ENCODE peak calls at places on chromosome 18, in seven cellular contexts. T, G, O, R, U, D and S are unnamed samples.

GRCh38 chr18:2102022-2102421 is 469.3 kb downstream of the METTL4 start:
- DNase-seq in T (no peak), G (no peak), O (no peak), R (no peak), U (no peak), D (no peak), S (no peak)

GRCh38 chr18:76494541-76495403 is at the start of gene ZNF516:
- DNase-seq in T (peak; percentile 69), G (no peak), O (peak; percentile 85), R (peak; percentile 61), U (peak; percentile 91), D (peak; percentile 84), S (no peak)

GRCh38 chr18:77619523-77619922 is 369.9 kb downstream of the GALR1 start:
- DNase-seq in T (no peak), G (no peak), O (no peak), R (no peak), U (no peak), D (no peak), S (no peak)

GRCh38 chr18:62404881-62405280 is 79.8 kb downstream of the TNFRSF11A start:
- DNase-seq in T (no peak), G (no peak), O (no peak), R (no peak), U (no peak), D (no peak), S (no peak)

GRCh38 chr18:78884502-78884901 is 95.1 kb upstream of the SALL3 start:
- DNase-seq in T (no peak), G (no peak), O (no peak), R (no peak), U (no peak), D (no peak), S (no peak)

GRCh38 chr18:77061946-77062517 is 70.6 kb downstream of the MBP start:
- DNase-seq in T (no peak), G (peak; percentile 85), O (no peak), R (peak; percentile 49), U (peak; percentile 86), D (no peak), S (no peak)

GRCh38 chr18:21741511-21742322 is 1.1 kb downstream of the MIB1 start:
- DNase-seq in T (peak; percentile 65), G (peak; percentile 46), O (peak; percentile 22), R (peak; percentile 69), U (no peak), D (peak; percentile 24), S (no peak)

GRCh38 chr18:3305354-3305762 is 43.4 kb downstream of the MYL12B start:
- DNase-seq in T (no peak), G (no peak), O (no peak), R (no peak), U (no peak), D (no peak), S (no peak)

GRCh38 chr18:21853020-21853419 is 112.4 kb downstream of the MIB1 start:
- DNase-seq in T (no peak), G (no peak), O (no peak), R (no peak), U (no peak), D (peak; percentile 76), S (no peak)

GRCh38 chr18:79644666-79645057 is 34.9 kb upstream of the CTDP1 start:
- DNase-seq in T (no peak), G (no peak), O (no peak), R (no peak), U (no peak), D (no peak), S (no peak)

GRCh38 chr18:48889115-48889941 is 61.4 kb downstream of the SMAD7 start:
- DNase-seq in T (peak; percentile 79), G (peak; percentile 41), O (peak; percentile 61), R (peak; percentile 85), U (peak; percentile 70), D (peak; percentile 84), S (peak; percentile 81)

GRCh38 chr18:52636536-52636935 is 296.5 kb downstream of the DCC start:
- DNase-seq in T (no peak), G (no peak), O (peak; percentile 5), R (peak; percentile 57), U (no peak), D (no peak), S (no peak)
- TF ChIP-seq CTCF in T (no peak), G (no peak), O (no peak), R (peak; percentile 13), U (no peak), D (no peak), S (no peak)

GRCh38 chr18:59272971-59273935 is at the start of gene RAX:
- DNase-seq in T (no peak), G (no peak), O (peak; percentile 50), R (peak; percentile 98), U (peak; percentile 72), D (peak; percentile 71), S (no peak)
- TF ChIP-seq CTCF in T (no peak), G (no peak), O (peak; percentile 11), R (peak; percentile 82), U (no peak), D (peak; percentile 23), S (peak; percentile 45)

GRCh38 chr18:58661423-58661822 is 9.8 kb upstream of the MALT1 start:
- DNase-seq in T (no peak), G (no peak), O (peak; percentile 17), R (no peak), U (no peak), D (peak; percentile 20), S (no peak)
- TF ChIP-seq CTCF in T (peak; percentile 35), G (no peak), O (peak; percentile 25), R (peak; percentile 26), U (no peak), D (peak; percentile 39), S (peak; percentile 75)

DNA sequence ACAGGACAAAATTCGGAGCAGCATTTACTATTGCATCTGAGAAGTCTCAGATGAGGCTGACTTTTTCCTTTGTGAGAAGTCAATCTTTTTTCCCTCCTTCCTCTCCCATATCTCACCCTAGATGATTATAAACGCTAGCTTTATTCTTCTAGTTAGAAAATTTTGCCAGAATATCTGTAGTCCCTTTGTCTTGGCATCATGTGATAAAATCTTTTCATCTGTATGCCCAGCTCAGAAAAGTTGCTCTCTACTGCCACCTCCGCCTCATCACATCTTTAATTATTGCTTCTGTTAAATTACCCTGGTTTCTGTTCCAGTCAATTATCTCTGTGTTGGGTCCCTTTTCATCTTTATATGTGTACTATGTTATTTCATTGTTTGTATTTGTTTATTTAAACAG is 210.8 kb upstream of the SLC35G4 start:
- DNase-seq in T (no peak), G (no peak), O (no peak), R (no peak), U (no peak), D (no peak), S (no peak)
- TF ChIP-seq CTCF in T (no peak), G (no peak), O (peak; percentile 15), R (no peak), U (no peak), D (peak; percentile 18), S (peak; percentile 67)

GRCh38 chr18:34880882-34881852 is 160.0 kb upstream of the MAPRE2 start:
- DNase-seq in T (no peak), G (no peak), O (peak; percentile 31), R (no peak), U (no peak), D (no peak), S (no peak)
- TF ChIP-seq CTCF in T (peak; percentile 42), G (no peak), O (peak; percentile 52), R (no peak), U (no peak), D (no peak), S (peak; percentile 81)

DNA sequence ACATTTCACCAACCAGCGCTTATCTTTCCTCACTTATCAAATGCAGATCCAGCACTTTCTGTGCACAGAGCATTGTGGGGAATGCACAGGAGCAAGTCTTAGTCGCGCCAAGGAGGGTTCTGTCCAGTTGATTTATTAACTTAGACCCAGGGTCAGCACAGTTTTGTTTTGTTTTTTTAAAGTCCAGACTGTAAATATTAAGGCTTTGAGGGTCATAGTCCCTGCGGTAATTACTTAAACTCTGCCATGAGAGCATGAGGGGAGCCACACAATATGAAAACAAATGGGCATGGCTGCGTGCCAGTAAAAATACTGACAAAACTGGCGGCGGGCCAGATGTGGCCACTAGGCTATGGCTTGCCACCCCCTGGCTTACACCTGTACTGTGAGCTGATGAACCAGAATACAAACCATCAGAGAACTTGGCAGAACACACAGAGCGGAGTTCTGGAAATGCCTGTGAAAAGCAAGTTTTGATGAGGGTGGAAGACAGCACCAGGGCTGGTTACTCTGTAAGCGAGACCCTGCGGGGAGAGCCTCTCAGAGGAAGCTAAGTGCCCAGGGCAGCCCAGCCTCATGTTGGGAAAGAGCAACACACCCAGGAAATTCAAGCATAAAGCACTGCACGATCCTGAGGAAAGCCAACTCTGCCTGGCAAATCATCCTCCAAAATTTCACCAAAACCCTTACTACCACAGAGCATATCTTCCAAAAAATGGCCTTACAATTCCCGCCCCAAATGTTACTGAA is 43.6 kb downstream of the L3MBTL4 start:
- DNase-seq in T (no peak), G (no peak), O (peak; percentile 41), R (no peak), U (no peak), D (no peak), S (no peak)
- TF ChIP-seq CTCF in T (no peak), G (no peak), O (no peak), R (no peak), U (no peak), D (no peak), S (no peak)

GRCh38 chr18:7565677-7566076 is 1.4 kb upstream of the PTPRM start:
- DNase-seq in T (no peak), G (no peak), O (no peak), R (no peak), U (no peak), D (no peak), S (no peak)

GRCh38 chr18:7566587-7567486 is at the start of gene PTPRM:
- DNase-seq in T (peak; percentile 97), G (peak; percentile 49), O (peak; percentile 94), R (peak; percentile 59), U (peak; percentile 90), D (peak; percentile 94), S (peak; percentile 82)

GRCh38 chr18:7567487-7568425 is 640 bp downstream of the PTPRM start:
- DNase-seq in T (peak; percentile 81), G (peak; percentile 46), O (peak; percentile 77), R (peak; percentile 30), U (peak; percentile 82), D (peak; percentile 75), S (peak; percentile 86)

GRCh38 chr18:7566244-7566586 is 901 bp upstream of the PTPRM start:
- DNase-seq in T (no peak), G (no peak), O (no peak), R (no peak), U (no peak), D (peak; percentile 26), S (no peak)

GRCh38 chr18:7568426-7568825 is 1.3 kb downstream of the PTPRM start:
- DNase-seq in T (peak; percentile 74), G (no peak), O (peak; percentile 66), R (peak; percentile 50), U (peak; percentile 82), D (peak; percentile 84), S (peak; percentile 89)
- TF ChIP-seq CTCF in T (no peak), G (no peak), O (peak; percentile 44), R (peak; percentile 43), U (no peak), D (peak; percentile 15), S (peak; percentile 73)